ENCODE peak calls at places on chromosome 1, in seven cellular contexts. V, W, Z, O, X, N and C are unnamed samples.

GRCh38 chr1:204408074-204408507 is 3.5 kb downstream of the PPP1R15B start:
- DNase-seq in X (no peak), O (peak), N (peak), V (peak), Z (peak), W (peak), C (peak)

GRCh38 chr1:79633456-79633855 is 626.9 kb upstream of the ADGRL4 start:
- DNase-seq in V (no peak), N (no peak), X (no peak), O (no peak), W (no peak), Z (no peak), C (no peak)

GRCh38 chr1:53246261-53247134 is 8.2 kb upstream of the MAGOH start:
- DNase-seq in O (no peak), V (no peak), N (no peak), X (no peak), Z (no peak), W (no peak), C (no peak)

GRCh38 chr1:10625076-10625475 is 150.3 kb downstream of the PEX14 start:
- DNase-seq in V (no peak), W (no peak), Z (no peak), X (no peak), N (peak), O (peak), C (no peak)

GRCh38 chr1:175857756-175858155 is 114.4 kb upstream of the TNR start:
- DNase-seq in Z (no peak), O (no peak), X (no peak), N (no peak), V (no peak), W (no peak), C (no peak)

GRCh38 chr1:23553896-23554480 is 5.3 kb downstream of the ID3 start:
- DNase-seq in W (no peak), X (peak), N (no peak), O (peak), V (no peak), Z (no peak), C (peak)

GRCh38 chr1:114282751-114283403 is 129.2 kb upstream of the SYT6 start:
- DNase-seq in N (peak), X (peak), V (peak), W (peak), Z (peak), O (peak), C (peak)

GRCh38 chr1:42960693-42961559 is 2.3 kb upstream of the SLC2A1 start:
- DNase-seq in N (no peak), Z (no peak), X (no peak), O (no peak), V (no peak), W (no peak), C (no peak)

GRCh38 chr1:107534632-107535031 is 393.8 kb downstream of the NTNG1 start:
- DNase-seq in X (no peak), V (no peak), N (no peak), W (no peak), O (no peak), Z (peak), C (no peak)

GRCh38 chr1:7424352-7424890 is 346.7 kb upstream of the VAMP3 start:
- DNase-seq in O (peak), N (peak), V (no peak), Z (no peak), X (no peak), W (no peak), C (peak)

GRCh38 chr1:107405241-107405640 is 264.4 kb downstream of the NTNG1 start:
- DNase-seq in X (no peak), Z (no peak), V (no peak), W (no peak), N (no peak), O (no peak), C (no peak)

GRCh38 chr1:72066431-72066830 is 215.9 kb downstream of the NEGR1 start:
- DNase-seq in N (no peak), Z (no peak), V (no peak), W (no peak), O (no peak), X (no peak), C (no peak)

GRCh38 chr1:6440198-6441126 is 15.9 kb downstream of the ESPN start:
- DNase-seq in O (no peak), X (peak), N (no peak), Z (peak), W (peak), V (no peak), C (peak)

GRCh38 chr1:225567789-225568188 is 85.1 kb downstream of the ENAH start:
- DNase-seq in X (no peak), W (no peak), V (no peak), O (no peak), N (no peak), Z (no peak), C (no peak)

GRCh38 chr1:111990026-111990877 is 784 bp upstream of the KCND3 start:
- DNase-seq in V (no peak), N (no peak), W (peak), O (no peak), X (no peak), Z (peak), C (peak)

GRCh38 chr1:204294371-204294770 is 65.4 kb downstream of the PLEKHA6 start:
- DNase-seq in W (no peak), X (no peak), N (peak), Z (peak), V (no peak), O (no peak), C (no peak)

GRCh38 chr1:107546571-107546970 is 405.7 kb downstream of the NTNG1 start:
- DNase-seq in Z (no peak), N (no peak), X (no peak), O (no peak), V (no peak), W (no peak), C (no peak)

GRCh38 chr1:233505130-233505529 is 108.8 kb upstream of the KCNK1 start:
- DNase-seq in X (no peak), W (no peak), N (no peak), O (no peak), Z (no peak), V (no peak), C (no peak)

GRCh38 chr1:86277909-86278308 is 118.2 kb downstream of the ODF2L start:
- DNase-seq in W (no peak), O (no peak), N (no peak), X (no peak), V (no peak), Z (no peak), C (no peak)

GRCh38 chr1:234607091-234608025 is 2.6 kb downstream of the IRF2BP2 start:
- DNase-seq in N (peak), X (no peak), O (no peak), Z (peak), V (no peak), W (peak), C (peak)

GRCh38 chr1:14095001-14095400 is 395.0 kb downstream of the PRDM2 start:
- DNase-seq in Z (no peak), V (peak), O (no peak), N (no peak), W (no peak), X (peak), C (no peak)

GRCh38 chr1:70866522-70867256 is 180.9 kb downstream of the PTGER3 start:
- DNase-seq in X (no peak), N (no peak), V (no peak), Z (no peak), W (peak), O (no peak), C (no peak)

GRCh38 chr1:89465201-89465600 is 59.4 kb upstream of the LRRC8B start:
- DNase-seq in O (no peak), V (no peak), X (no peak), N (no peak), W (no peak), Z (no peak), C (no peak)

GRCh38 chr1:56877973-56878372 is 23.4 kb downstream of the C8A start:
- DNase-seq in N (no peak), Z (no peak), O (no peak), W (no peak), X (no peak), V (no peak), C (no peak)

GRCh38 chr1:83114136-83114834 is 884.6 kb downstream of the TTLL7 start:
- DNase-seq in X (no peak), O (no peak), Z (no peak), W (no peak), N (no peak), V (no peak), C (no peak)

GRCh38 chr1:234528073-234528865 is 49.3 kb upstream of the TARBP1 start:
- DNase-seq in X (peak), W (no peak), V (no peak), Z (no peak), O (no peak), N (peak), C (no peak)

GRCh38 chr1:99788896-99789295 is 22.5 kb upstream of the FRRS1 start:
- DNase-seq in O (no peak), V (no peak), W (no peak), N (no peak), X (no peak), Z (no peak), C (no peak)

GRCh38 chr1:117970251-117970650 is 40.7 kb downstream of the WDR3 start:
- DNase-seq in X (no peak), V (no peak), Z (no peak), N (no peak), O (no peak), W (no peak), C (no peak)

GRCh38 chr1:117897551-117897950 is 31.9 kb downstream of the GDAP2 start:
- DNase-seq in Z (no peak), W (no peak), X (no peak), V (no peak), N (no peak), O (no peak), C (no peak)

GRCh38 chr1:108190686-108191416 is 9.3 kb downstream of the SLC25A24 start:
- DNase-seq in Z (no peak), V (no peak), N (no peak), X (peak), W (no peak), O (no peak), C (no peak)

DNA sequence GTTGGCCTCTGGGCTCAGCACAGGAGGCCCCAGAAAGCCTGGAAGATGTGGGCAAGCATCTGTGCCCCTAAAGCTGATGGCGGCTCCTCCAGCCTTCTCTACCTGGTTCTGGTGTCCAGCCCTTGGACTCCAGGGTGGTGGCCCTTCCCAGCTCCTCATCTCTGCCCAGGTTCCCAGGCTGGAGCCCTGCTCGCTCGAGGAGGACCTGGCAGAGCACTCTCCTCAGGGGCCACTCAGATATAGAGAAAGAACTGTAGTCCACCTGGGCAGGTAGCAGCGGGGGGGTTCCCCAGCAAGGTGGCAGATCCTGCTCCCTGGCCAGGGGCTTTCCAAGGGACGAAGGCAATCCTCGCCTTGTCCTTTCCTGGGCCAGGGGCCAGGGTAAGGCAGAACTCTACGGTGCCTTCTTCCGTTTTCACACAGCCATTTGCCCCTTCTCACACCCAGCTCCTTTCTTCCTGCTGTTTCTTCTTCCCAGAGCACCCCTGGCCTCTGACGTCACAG is 18.9 kb downstream of the WNT4 start:
- DNase-seq in X (no peak), Z (no peak), V (no peak), N (no peak), W (no peak), O (no peak), C (no peak)
- TF ChIP-seq POLR2AphosphoS5 in X (no peak), Z (no peak), V (no peak), N (no peak), W (no peak), O (no peak), C (no peak)

GRCh38 chr1:161956097-161956496 is 67.6 kb downstream of the OLFML2B start:
- DNase-seq in Z (no peak), V (no peak), N (no peak), O (no peak), W (no peak), X (no peak), C (no peak)
- TF ChIP-seq EP300 in Z (no peak), V (no peak), N (no peak), O (no peak), W (no peak), X (no peak), C (no peak)

DNA sequence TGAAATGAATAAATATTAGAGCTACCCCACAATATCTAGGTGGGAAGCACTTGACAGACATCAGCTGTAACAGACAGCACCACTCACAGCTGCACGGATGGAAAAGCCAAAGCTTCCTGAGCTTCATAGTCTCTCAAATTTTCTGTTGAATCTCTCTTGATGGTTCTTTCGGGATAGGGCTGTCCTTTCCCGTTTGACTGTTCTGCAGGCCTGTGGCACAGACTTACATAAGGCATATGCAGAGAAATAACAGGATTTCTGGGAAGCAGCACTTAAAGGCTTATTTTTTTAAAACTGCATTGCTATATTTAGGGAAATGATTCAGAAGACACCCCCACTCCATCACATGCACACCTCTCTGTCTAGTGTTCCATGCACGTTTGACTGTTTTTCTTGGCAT is 77.5 kb downstream of the ZNF648 start:
- DNase-seq in W (no peak), O (no peak), V (no peak), N (no peak), X (no peak), Z (no peak), C (no peak)
- H3K27ac ChIP-seq in W (no peak), O (no peak), V (no peak), N (no peak), X (no peak), Z (no peak), C (no peak)

GRCh38 chr1:203173156-203173555 is 2.5 kb downstream of the MYBPH start:
- DNase-seq in X (no peak), V (no peak), W (no peak), Z (no peak), N (no peak), O (peak), C (no peak)

GRCh38 chr1:203171341-203172183 is 4.1 kb downstream of the MYBPH start:
- DNase-seq in N (no peak), Z (no peak), V (no peak), O (peak), X (no peak), W (no peak), C (peak)

GRCh38 chr1:203173566-203173965 is 2.1 kb downstream of the MYBPH start:
- DNase-seq in W (no peak), N (no peak), V (no peak), Z (no peak), X (no peak), O (peak), C (no peak)

GRCh38 chr1:203170625-203171330 is 4.8 kb downstream of the MYBPH start:
- DNase-seq in X (no peak), O (peak), W (no peak), Z (no peak), N (no peak), V (no peak), C (no peak)

GRCh38 chr1:203172184-203173115 is 3.2 kb downstream of the MYBPH start:
- DNase-seq in V (no peak), N (peak), W (peak), O (peak), X (peak), Z (peak), C (peak)
- TF ChIP-seq POLR2AphosphoS5 in V (no peak), N (no peak), W (no peak), O (no peak), X (no peak), Z (no peak), C (no peak)

GRCh38 chr1:67978988-67979516 is 71.4 kb downstream of the DIRAS3 start:
- DNase-seq in Z (no peak), N (no peak), W (no peak), O (no peak), X (no peak), V (no peak), C (no peak)
- TF ChIP-seq EP300 in Z (no peak), N (no peak), W (no peak), O (no peak), X (no peak), V (no peak), C (no peak)